ENCODE peak calls at places on chromosomes 3 and 15, in nine cellular contexts. W is adrenal gland; Y is stomach; L is choroid plexus epithelial cell; K is sigmoid colon; S is fibroblast of the aortic adventitia; U is effector memory CD4-positive, alpha-beta T cell; E is cardiac fibroblast; X is endodermal cell. B is an unnamed sample.

GRCh38 chr15:88574646-88575045 is 28.2 kb upstream of the DET1 start:
- DNase-seq in K (no peak), X (peak; percentile 67), W (no peak), E (no peak), Y (no peak), S (no peak), U (no peak), L (no peak), B (no peak)

GRCh38 chr3:21747376-21747775 is 3.6 kb downstream of the ZNF385D start:
- DNase-seq in U (no peak), E (no peak), Y (no peak), X (no peak), K (no peak), S (peak; percentile 28), W (no peak), L (no peak), B (no peak)

GRCh38 chr3:58998476-58999117 is 51.2 kb downstream of the CFAP20DC start:
- DNase-seq in U (no peak), W (no peak), E (peak; percentile 82), S (peak; percentile 94), X (no peak), K (no peak), L (peak; percentile 92), Y (no peak), B (no peak)

GRCh38 chr3:123804676-123805075 is 79.5 kb downstream of the MYLK start:
- DNase-seq in S (no peak), E (no peak), U (no peak), W (no peak), K (no peak), Y (no peak), L (no peak), X (no peak), B (no peak)

GRCh38 chr3:111738238-111738637 is 120.8 kb upstream of the PHLDB2 start:
- DNase-seq in S (no peak), X (no peak), Y (no peak), L (peak; percentile 61), E (no peak), U (no peak), K (no peak), W (no peak), B (no peak)

GRCh38 chr3:33717616-33717865 is 513 bp downstream of the CLASP2 start:
- DNase-seq in Y (peak; percentile 75), W (no peak), U (no peak), S (peak; percentile 57), L (no peak), X (no peak), K (peak; percentile 84), E (peak; percentile 70), B (no peak)

GRCh38 chr15:85754993-85755392 is 39.7 kb downstream of the KLHL25 start:
- DNase-seq in E (peak; percentile 52), X (peak; percentile 47), S (peak; percentile 25), U (no peak), L (no peak), W (no peak), Y (no peak), K (peak; percentile 69), B (no peak)

GRCh38 chr3:107441617-107442016 is 64.4 kb downstream of the CCDC54 start:
- DNase-seq in K (no peak), X (peak; percentile 63), S (no peak), U (no peak), E (no peak), W (no peak), Y (no peak), L (peak; percentile 35), B (no peak)

GRCh38 chr3:8223766-8224165 is 277.9 kb upstream of the LMCD1 start:
- DNase-seq in E (peak; percentile 50), S (peak; percentile 25), U (no peak), L (peak; percentile 19), Y (peak; percentile 39), K (no peak), W (peak; percentile 47), X (no peak), B (no peak)

GRCh38 chr15:29920515-29920914 is 98.2 kb upstream of the TJP1 start:
- DNase-seq in E (no peak), X (peak; percentile 73), U (no peak), W (no peak), S (no peak), Y (peak; percentile 60), L (no peak), K (no peak), B (no peak)

GRCh38 chr15:29917600-29918597 is 95.6 kb upstream of the TJP1 start:
- DNase-seq in L (no peak), Y (no peak), E (no peak), X (no peak), W (no peak), S (peak; percentile 42), U (no peak), K (no peak), B (no peak)

GRCh38 chr15:29919380-29919881 is 97.2 kb upstream of the TJP1 start:
- DNase-seq in E (no peak), W (no peak), X (no peak), L (no peak), Y (no peak), U (no peak), S (no peak), K (no peak), B (no peak)

GRCh38 chr15:29922191-29922590 is 99.9 kb upstream of the TJP1 start:
- DNase-seq in X (no peak), K (no peak), Y (no peak), U (no peak), L (no peak), W (no peak), S (no peak), E (no peak), B (no peak)

DNA sequence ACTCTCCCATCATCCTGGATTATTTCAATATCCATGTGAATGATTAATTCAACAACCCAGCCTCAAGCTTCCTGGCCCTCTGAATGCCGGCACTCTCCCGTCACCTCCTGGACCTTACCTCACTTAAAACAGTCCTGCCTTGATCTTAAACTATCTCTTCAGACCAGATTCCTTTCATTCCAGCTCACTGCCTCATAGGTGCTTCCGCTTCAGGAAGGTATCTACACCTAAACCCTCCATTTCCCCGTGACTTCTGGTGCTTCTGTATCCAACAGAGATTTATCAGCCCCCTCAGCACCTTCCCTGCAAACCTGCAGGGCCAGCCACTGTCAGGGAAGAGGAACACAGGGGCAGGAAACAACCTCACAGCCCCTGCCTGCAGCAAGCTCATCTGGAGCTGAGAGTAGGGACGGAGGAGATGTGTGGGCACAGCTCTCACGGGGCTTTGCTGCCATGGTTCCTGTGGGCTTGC is 98.9 kb upstream of the TJP1 start:
- DNase-seq in E (no peak), S (no peak), K (no peak), U (no peak), W (no peak), X (peak; percentile 90), Y (no peak), L (no peak), B (no peak)
- H3K4me3 ChIP-seq in E (no peak overlapping the region), S (no peak overlapping the region), K (no peak overlapping the region), U (no peak overlapping the region), W (no peak overlapping the region), X (no peak overlapping the region), Y (no peak overlapping the region), L (no peak overlapping the region), B (no peak overlapping the region)

GRCh38 chr3:156551746-156552145 is 3.2 kb downstream of the SSR3 start:
- DNase-seq in K (no peak), E (peak; percentile 73), S (peak; percentile 83), U (no peak), X (no peak), L (peak; percentile 86), W (no peak), Y (no peak), B (no peak)

GRCh38 chr3:156552973-156553372 is 1.9 kb downstream of the SSR3 start:
- DNase-seq in Y (no peak), K (no peak), E (no peak), L (no peak), U (no peak), S (no peak), W (no peak), X (no peak), B (no peak)

GRCh38 chr3:156547637-156548036 is 7.3 kb downstream of the SSR3 start:
- DNase-seq in K (no peak), U (no peak), X (no peak), Y (no peak), E (peak; percentile 59), L (peak; percentile 88), S (peak; percentile 54), W (no peak), B (no peak)

GRCh38 chr3:156551261-156551660 is 3.7 kb downstream of the SSR3 start:
- DNase-seq in U (no peak), X (no peak), E (no peak), Y (no peak), K (no peak), S (peak; percentile 53), W (no peak), L (no peak), B (no peak)

DNA sequence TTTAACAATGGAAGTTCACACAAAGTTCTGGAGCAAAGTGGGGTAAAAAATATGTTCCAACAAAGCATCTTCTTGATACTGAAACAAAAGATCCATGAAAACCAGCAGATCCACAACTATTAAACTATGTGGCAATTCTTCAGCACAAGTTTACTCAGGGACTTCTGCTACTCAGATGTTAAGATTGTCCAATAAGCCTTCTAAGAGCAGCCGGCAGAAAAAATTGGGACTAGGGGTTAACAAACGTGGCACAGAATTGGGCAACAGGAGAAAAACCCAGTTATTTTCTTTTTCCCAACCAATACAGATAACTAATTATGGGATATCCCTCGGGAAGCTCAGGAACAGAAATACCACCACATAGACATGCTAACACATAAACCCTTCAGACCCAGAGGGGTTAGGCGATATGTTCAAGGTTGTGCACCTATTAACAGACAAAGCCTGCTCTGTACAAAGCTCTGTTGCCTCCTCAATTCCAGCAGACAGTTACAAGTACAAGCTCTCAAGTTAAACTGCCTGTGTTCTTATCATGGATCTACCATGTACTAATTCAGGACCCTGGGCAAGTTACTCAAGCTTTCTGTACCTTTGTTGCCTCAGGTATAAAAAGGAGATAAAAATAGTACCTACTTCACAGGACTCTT is 6.8 kb downstream of the SSR3 start:
- DNase-seq in X (no peak), Y (no peak), U (no peak), L (no peak), K (no peak), W (no peak), E (no peak), S (peak; percentile 25), B (no peak)
- H3K4me3 ChIP-seq in X (no peak overlapping the region), Y (no peak overlapping the region), U (no peak overlapping the region), L (no peak overlapping the region), K (no peak overlapping the region), W (no peak overlapping the region), E (no peak overlapping the region), S (no peak overlapping the region), B (no peak overlapping the region)

GRCh38 chr15:37893309-37893708 is 41.1 kb upstream of the TMCO5A start:
- DNase-seq in L (no peak), K (no peak), W (no peak), U (no peak), E (no peak), S (peak; percentile 8), X (no peak), Y (peak; percentile 45), B (no peak)

GRCh38 chr15:37888356-37888755 is 46.1 kb upstream of the TMCO5A start:
- DNase-seq in K (no peak), X (no peak), S (no peak), W (no peak), U (no peak), Y (no peak), L (no peak), E (no peak), B (no peak)

GRCh38 chr15:37891754-37892368 is 42.6 kb upstream of the TMCO5A start:
- DNase-seq in Y (no peak), W (peak; percentile 31), U (no peak), S (peak; percentile 64), X (no peak), L (peak; percentile 75), K (no peak), E (peak; percentile 72), B (no peak)
- H3K4me3 ChIP-seq in Y (no peak overlapping the region), W (no peak overlapping the region), U (no peak overlapping the region), S (no peak overlapping the region), X (no peak overlapping the region), L (no peak overlapping the region), K (no peak overlapping the region), E (no peak overlapping the region), B (no peak overlapping the region)

GRCh38 chr3:71754610-71755253 is 1.1 kb downstream of the GPR27 start:
- DNase-seq in W (no peak), S (no peak), X (peak; percentile 62), E (peak; percentile 1), L (no peak), Y (no peak), K (no peak), U (no peak), B (no peak)
- H3K4me3 ChIP-seq in W (peak overlapping the region; percentile 54), S (no peak overlapping the region), X (no peak overlapping the region), E (no peak overlapping the region), L (no peak overlapping the region), Y (peak overlapping the region; percentile 55), K (peak overlapping the region; percentile 56), U (no peak overlapping the region), B (peak overlapping the region; percentile 42)

B was measured in esophagus squamous epithelium.